ENCODE peak calls at places on chromosomes 1 and 21, in four cellular contexts. M is heart right ventricle; J is CD4-positive, alpha-beta T cell; L is neural progenitor cell. N is an unnamed sample.

GRCh38 chr1:54594463-54594862 is 28.9 kb downstream of the FAM151A start:
- DNase-seq in M (no peak), J (no peak), L (no peak), N (no peak)

GRCh38 chr1:226655251-226656163 is 83.6 kb downstream of the ITPKB start:
- DNase-seq in M (no peak), J (no peak), L (no peak), N (no peak)

GRCh38 chr1:76040327-76040868 is 34.1 kb upstream of the ST6GALNAC3 start:
- DNase-seq in M (no peak), J (no peak), L (peak), N (no peak)

GRCh38 chr1:66243548-66244130 is 290.3 kb upstream of the SGIP1 start:
- DNase-seq in M (no peak), J (no peak), L (no peak), N (no peak)

GRCh38 chr1:178870944-178871343 is at the start of gene ANGPTL1:
- DNase-seq in M (no peak), J (no peak), L (peak), N (no peak)

GRCh38 chr1:46173361-46173856 is 1.5 kb upstream of the TSPAN1 start:
- DNase-seq in M (no peak), J (no peak), L (no peak), N (no peak)

GRCh38 chr1:239739919-239740318 is 351.8 kb upstream of the FMN2 start:
- DNase-seq in M (no peak), J (no peak), L (no peak), N (no peak)

GRCh38 chr21:31442339-31442738 is 98.3 kb upstream of the TIAM1 start:
- DNase-seq in M (no peak), J (no peak), L (no peak), N (no peak)

GRCh38 chr1:27634166-27634981 is 611 bp downstream of the FGR start:
- DNase-seq in M (peak), J (no peak), L (peak), N (no peak)

GRCh38 chr1:205124726-205125125 is 2.9 kb upstream of the RBBP5 start:
- DNase-seq in M (no peak), J (no peak), L (no peak), N (no peak)

GRCh38 chr1:198726455-198726854 is 87.6 kb downstream of the PTPRC start:
- DNase-seq in M (no peak), J (no peak), L (no peak), N (no peak)

GRCh38 chr1:94648225-94649007 is 106.9 kb upstream of the F3 start:
- DNase-seq in M (no peak), J (no peak), L (no peak), N (no peak)

GRCh38 chr21:25857308-25858099 is 122.7 kb downstream of the GABPA start:
- DNase-seq in M (no peak), J (no peak), L (no peak), N (no peak)

GRCh38 chr1:115330480-115331013 is 7.5 kb downstream of the NGF start:
- DNase-seq in M (no peak), J (no peak), L (no peak), N (no peak)

GRCh38 chr1:28247603-28248272 is 11.6 kb upstream of the SESN2 start:
- DNase-seq in M (no peak), J (no peak), L (no peak), N (no peak)

GRCh38 chr1:17502326-17502778 is 37.1 kb upstream of the ARHGEF10L start:
- DNase-seq in M (peak), J (peak), L (peak), N (peak)

GRCh38 chr1:97864615-97865014 is 56.2 kb downstream of the DPYD start:
- DNase-seq in M (no peak), J (no peak), L (no peak), N (no peak)

GRCh38 chr1:111513410-111514020 is 10.1 kb upstream of the ADORA3 start:
- DNase-seq in M (no peak), J (no peak), L (no peak), N (no peak)

GRCh38 chr1:209335090-209335692 is 248.3 kb upstream of the CAMK1G start:
- DNase-seq in M (no peak), J (no peak), L (peak), N (no peak)

GRCh38 chr1:26351591-26352337 is 2.2 kb downstream of the CRYBG2 start:
- DNase-seq in M (no peak), J (no peak), L (peak), N (no peak)

GRCh38 chr1:226734611-226735153 is 4.4 kb downstream of the ITPKB start:
- DNase-seq in M (no peak), J (no peak), L (no peak), N (no peak)

GRCh38 chr21:33844104-33844889 is 71.3 kb downstream of the ATP5PO start:
- DNase-seq in M (peak), J (no peak), L (no peak), N (no peak)

GRCh38 chr1:1204998-1205768 is 1.2 kb downstream of the TNFRSF18 start:
- DNase-seq in M (no peak), J (peak), L (no peak), N (no peak)

GRCh38 chr1:226482975-226483660 is 65.4 kb upstream of the STUM start:
- DNase-seq in M (no peak), J (no peak), L (peak), N (no peak)

GRCh38 chr1:116311756-116312691 is 61.0 kb upstream of the ATP1A1 start:
- DNase-seq in M (no peak), J (no peak), L (peak), N (no peak)

GRCh38 chr21:22925032-22925431 is 1926.8 kb downstream of the NCAM2 start:
- DNase-seq in M (no peak), J (no peak), L (no peak), N (no peak)

GRCh38 chr1:1144122-1144842 is 28.4 kb upstream of the C1orf159 start:
- DNase-seq in M (no peak), J (peak), L (peak), N (no peak)

GRCh38 chr1:209875510-209875909 is 47.7 kb downstream of the UTP25 start:
- DNase-seq in M (no peak), J (no peak), L (peak), N (no peak)

GRCh38 chr1:151716405-151716762 is 219 bp downstream of the CELF3 start:
- DNase-seq in M (no peak), J (no peak), L (no peak), N (no peak)

GRCh38 chr21:42120056-42120903 is 49.2 kb downstream of the UMODL1 start:
- DNase-seq in M (no peak), J (no peak), L (no peak), N (no peak)

GRCh38 chr1:193322218-193322617 is 135.8 kb upstream of the B3GALT2 start:
- DNase-seq in M (no peak), J (no peak), L (no peak), N (peak)

GRCh38 chr1:212588137-212588510 is 20.4 kb upstream of the ATF3 start:
- DNase-seq in M (no peak), J (no peak), L (no peak), N (no peak)

GRCh38 chr1:164726235-164726634 is 167.3 kb downstream of the PBX1 start:
- DNase-seq in M (no peak), J (no peak), L (no peak), N (no peak)

GRCh38 chr21:33566514-33566913 is 22.0 kb downstream of the DONSON start:
- DNase-seq in M (no peak), J (no peak), L (no peak), N (no peak)

GRCh38 chr1:43885311-43885801 is 48.2 kb upstream of the ARTN start:
- DNase-seq in M (no peak), J (no peak), L (peak), N (no peak)
- H3K27ac ChIP-seq in M (no peak), J (no peak), L (no peak), N (no peak)

GRCh38 chr1:110293601-110294104 is 45.5 kb upstream of the RBM15 start:
- DNase-seq in M (no peak), J (no peak), L (no peak), N (no peak)
- H3K27ac ChIP-seq in M (no peak), J (no peak), L (no peak), N (no peak)

DNA sequence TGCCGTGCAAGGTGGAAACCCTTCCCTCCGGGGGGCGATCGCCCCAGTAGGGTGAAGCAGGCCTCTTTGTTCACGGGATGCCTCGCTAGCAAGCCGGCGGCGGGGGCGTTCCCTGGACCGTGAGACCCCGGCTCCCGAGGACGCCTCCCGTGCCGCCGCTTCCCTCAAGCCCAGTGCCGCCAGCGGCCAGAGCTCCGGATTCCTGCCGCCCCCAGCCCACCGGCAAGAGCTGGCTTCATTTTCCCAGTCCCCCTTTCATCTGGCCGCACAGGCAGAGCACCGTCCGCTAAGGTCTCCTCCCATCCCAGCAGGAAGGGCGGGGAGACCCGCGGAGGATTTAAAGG is 16.3 kb downstream of the IER5 start:
- DNase-seq in M (no peak), J (peak), L (peak), N (no peak)
- H3K27ac ChIP-seq in M (peak), J (peak), L (peak), N (peak)

DNA sequence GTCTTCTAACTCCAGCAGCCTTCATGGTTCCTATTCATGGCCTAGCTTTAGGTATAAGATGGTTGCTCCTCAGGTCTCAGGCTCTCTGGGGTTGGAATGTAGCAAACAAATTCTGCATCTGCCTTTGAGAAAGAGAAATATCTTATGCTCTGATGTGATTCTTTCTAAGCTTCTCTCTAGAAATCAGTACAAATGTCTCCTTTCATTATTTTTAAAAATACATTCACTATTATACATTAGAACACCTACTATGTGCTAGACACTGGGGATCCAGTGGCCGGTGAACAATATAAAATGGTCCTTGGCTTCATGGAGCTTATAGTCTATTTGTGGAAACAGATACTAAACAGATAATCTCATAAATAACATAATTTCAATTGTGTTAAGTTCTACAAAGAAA is 16.1 kb upstream of the TMEM39B start:
- DNase-seq in M (no peak), J (no peak), L (no peak), N (no peak)
- H3K27ac ChIP-seq in M (no peak), J (peak), L (peak), N (peak)

GRCh38 chr21:45634511-45635183 is 8.9 kb upstream of the PCBP3 start:
- DNase-seq in M (no peak), J (no peak), L (no peak), N (no peak)
- H3K27ac ChIP-seq in M (no peak), J (no peak), L (no peak), N (no peak)

GRCh38 chr1:21906173-21907078 is 30.7 kb downstream of the HSPG2 start:
- DNase-seq in M (peak), J (no peak), L (no peak), N (no peak)

GRCh38 chr1:21904725-21905520 is 32.2 kb downstream of the HSPG2 start:
- DNase-seq in M (peak), J (no peak), L (no peak), N (no peak)

GRCh38 chr1:21909286-21909759 is 27.8 kb downstream of the HSPG2 start:
- DNase-seq in M (no peak), J (no peak), L (no peak), N (no peak)

GRCh38 chr1:21907737-21908136 is 29.4 kb downstream of the HSPG2 start:
- DNase-seq in M (no peak), J (no peak), L (no peak), N (no peak)

GRCh38 chr1:21907079-21907418 is 30.1 kb downstream of the HSPG2 start:
- DNase-seq in M (no peak), J (no peak), L (no peak), N (no peak)
- H3K27ac ChIP-seq in M (peak), J (no peak), L (no peak), N (no peak)

GRCh38 chr1:235298772-235299513 is 29.0 kb downstream of the ARID4B start:
- DNase-seq in M (no peak), J (no peak), L (no peak), N (no peak)

GRCh38 chr1:235296729-235297128 is 31.2 kb downstream of the ARID4B start:
- DNase-seq in M (no peak), J (no peak), L (no peak), N (no peak)

GRCh38 chr1:235295902-235296350 is 32.1 kb downstream of the ARID4B start:
- DNase-seq in M (no peak), J (no peak), L (no peak), N (no peak)

GRCh38 chr1:235299514-235299858 is 28.5 kb downstream of the ARID4B start:
- DNase-seq in M (no peak), J (no peak), L (no peak), N (no peak)

DNA sequence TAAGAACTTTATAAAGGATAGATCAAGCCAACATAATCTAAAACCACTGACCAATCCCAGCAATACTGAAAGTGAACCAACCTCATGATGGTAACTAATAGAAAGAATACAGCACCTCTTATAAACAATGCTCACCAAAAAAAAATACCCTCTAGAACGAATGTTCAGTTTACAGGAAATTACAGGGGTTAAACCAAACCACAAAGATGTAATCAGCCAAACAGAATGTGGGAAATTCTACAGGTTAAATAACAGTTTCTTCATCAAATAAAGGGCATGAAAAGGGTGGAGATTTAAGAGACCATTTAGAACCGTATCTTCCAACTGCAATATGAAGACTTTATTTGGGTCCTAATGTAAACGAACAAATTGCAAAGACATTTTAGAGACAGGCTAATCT is 30.4 kb downstream of the ARID4B start:
- DNase-seq in M (no peak), J (no peak), L (no peak), N (no peak)
- H3K27ac ChIP-seq in M (no peak), J (peak), L (no peak), N (no peak)

DNA sequence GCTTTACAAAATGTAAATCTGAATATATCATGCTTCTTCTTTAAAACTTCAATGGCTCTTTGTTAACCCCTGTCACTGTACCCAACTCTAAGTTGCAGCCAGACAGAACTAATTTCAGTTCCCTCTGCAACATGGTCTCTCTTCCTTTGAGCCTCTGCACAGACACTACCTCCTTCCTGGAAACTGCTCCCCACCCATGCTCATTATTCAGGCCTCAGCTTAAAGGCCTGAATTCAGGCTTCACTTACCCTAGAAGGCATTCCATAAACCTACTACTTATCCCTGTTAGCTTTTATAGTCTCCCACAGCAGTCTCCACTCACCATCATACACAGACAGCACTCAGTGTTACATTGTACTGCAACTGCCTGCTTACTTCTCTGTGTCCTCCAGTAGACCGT is 2.6 kb upstream of the EEIG2 start:
- DNase-seq in M (no peak), J (no peak), L (no peak), N (no peak)
- H3K27ac ChIP-seq in M (no peak), J (no peak), L (no peak), N (no peak)

GRCh38 chr21:45350206-45350854 is 54.6 kb upstream of the COL18A1 start:
- DNase-seq in M (peak), J (no peak), L (no peak), N (no peak)
- H3K27ac ChIP-seq in M (no peak), J (no peak), L (no peak), N (peak)

N was measured in SK-N-MC.